ENCODE peak calls at places on chromosomes 7 and 10, in eight cellular contexts. D, H, I, X, G, P, E and T are unnamed samples.
A peak's percentile ranks its signal among the peaks of the same experiment; 100 is the strongest.

GRCh38 chr10:77231884-77232283 is 405.7 kb downstream of the KCNMA1 start:
- DNase-seq in E (no peak), H (no peak), P (no peak), D (no peak), I (no peak), G (no peak), X (peak; percentile 6), T (no peak)

GRCh38 chr7:124155400-124156022 is 122.6 kb upstream of the TMEM229A start:
- DNase-seq in P (no peak), D (no peak), I (peak; percentile 62), G (no peak), X (no peak), H (no peak), E (no peak), T (no peak)

GRCh38 chr10:104809288-104810090 is 168.4 kb downstream of the SORCS3 start:
- DNase-seq in G (peak; percentile 96), I (peak; percentile 38), D (no peak), P (peak; percentile 8), H (no peak), X (peak; percentile 48), E (no peak), T (no peak)

GRCh38 chr10:6068422-6068821 is 6.3 kb upstream of the IL2RA start:
- DNase-seq in G (no peak), D (no peak), P (no peak), H (no peak), X (no peak), I (no peak), E (no peak), T (no peak)

GRCh38 chr7:142896741-142897379 is 11.3 kb upstream of the TRPV6 start:
- DNase-seq in G (no peak), I (no peak), X (no peak), E (no peak), H (no peak), P (no peak), D (no peak), T (no peak)

GRCh38 chr7:25918731-25919130 is 233.3 kb upstream of the NFE2L3 start:
- DNase-seq in I (no peak), D (no peak), H (no peak), G (no peak), P (no peak), E (no peak), X (no peak), T (no peak)

GRCh38 chr10:128545216-128545615 is 419.0 kb upstream of the MKI67 start:
- DNase-seq in H (no peak), E (no peak), P (no peak), I (no peak), D (no peak), G (no peak), X (no peak), T (no peak)

GRCh38 chr10:8181496-8182174 is 127.1 kb downstream of the GATA3 start:
- DNase-seq in X (no peak), P (no peak), H (no peak), D (no peak), E (no peak), I (no peak), G (no peak), T (no peak)

GRCh38 chr10:116683821-116684220 is 58.5 kb downstream of the HSPA12A start:
- DNase-seq in G (no peak), E (no peak), I (no peak), P (no peak), X (no peak), D (no peak), H (no peak), T (no peak)

GRCh38 chr7:8762803-8763202 is 329.4 kb downstream of the NXPH1 start:
- DNase-seq in X (no peak), I (no peak), P (no peak), D (no peak), E (no peak), G (no peak), H (no peak), T (no peak)

GRCh38 chr10:99443483-99443882 is 13.1 kb upstream of the GOT1 start:
- DNase-seq in G (no peak), H (no peak), D (no peak), X (no peak), P (no peak), E (no peak), I (no peak), T (no peak)

GRCh38 chr10:61944445-61945123 is 43.1 kb downstream of the ARID5B start:
- DNase-seq in H (no peak), G (no peak), I (peak; percentile 90), D (no peak), P (no peak), E (no peak), X (no peak), T (no peak)

GRCh38 chr10:61941202-61941651 is 39.7 kb downstream of the ARID5B start:
- DNase-seq in G (no peak), E (no peak), X (peak; percentile 38), H (no peak), I (no peak), P (no peak), D (no peak), T (no peak)

GRCh38 chr10:61942997-61943457 is 41.5 kb downstream of the ARID5B start:
- DNase-seq in X (no peak), H (no peak), E (no peak), I (no peak), G (no peak), P (no peak), D (no peak), T (no peak)

GRCh38 chr10:61939575-61940301 is 38.2 kb downstream of the ARID5B start:
- DNase-seq in D (no peak), P (no peak), H (no peak), E (no peak), X (no peak), G (no peak), I (peak; percentile 100), T (no peak)

DNA sequence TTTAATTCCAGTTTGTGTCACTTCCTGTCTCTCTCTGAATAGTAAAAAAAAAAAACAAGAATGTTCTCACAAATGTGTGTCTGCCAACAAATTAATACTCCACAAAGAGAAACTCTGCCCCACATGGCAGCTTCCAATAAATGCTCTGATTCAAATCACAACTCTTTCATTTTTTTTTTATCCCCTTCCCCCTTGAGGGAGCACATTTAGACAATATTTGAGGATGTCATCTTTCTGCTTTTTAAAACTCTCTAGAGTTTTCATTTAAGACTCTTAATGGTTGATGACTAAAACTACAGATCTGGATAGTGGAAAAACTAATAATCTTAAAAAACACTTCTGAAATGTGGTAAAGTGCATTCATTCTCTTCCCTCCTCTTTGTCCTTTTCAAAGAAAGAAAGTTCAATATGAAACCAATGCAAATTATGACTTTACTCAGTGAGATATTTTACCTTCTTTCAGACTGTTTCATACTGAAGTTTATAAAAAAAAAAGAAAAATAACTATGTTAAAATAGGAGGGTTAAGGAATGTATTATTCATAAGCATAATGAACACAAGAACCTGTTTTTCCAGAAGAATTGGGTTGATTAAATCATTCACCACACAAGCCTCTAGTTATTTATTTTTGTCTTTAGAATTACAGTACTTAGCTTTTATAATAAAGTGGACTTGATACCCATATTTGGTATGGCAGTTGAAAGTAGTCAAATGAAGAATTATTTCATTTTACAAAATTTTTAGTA is 42.4 kb downstream of the ARID5B start:
- DNase-seq in I (peak; percentile 99), P (no peak), E (no peak), H (peak; percentile 24), X (peak; percentile 65), G (no peak), D (no peak), T (no peak)
- TF ChIP-seq CTCF in I (peak; percentile 73), P (no peak), E (no peak), H (no peak), X (no peak), G (peak; percentile 8), D (no peak), T (no peak)

GRCh38 chr10:65010845-65011244 is 1489.6 kb downstream of the REEP3 start:
- DNase-seq in G (no peak), I (no peak), P (no peak), D (no peak), E (no peak), X (no peak), H (no peak), T (no peak)
- H3K36me3 ChIP-seq in G (no peaks in the 10 kb centered on the region), I (no peaks in the 10 kb centered on the region), P (no peaks in the 10 kb centered on the region), D (no peaks in the 10 kb centered on the region), E (no peaks in the 10 kb centered on the region), X (no peaks in the 10 kb centered on the region), H (no peaks in the 10 kb centered on the region), T (no peaks in the 10 kb centered on the region)

GRCh38 chr10:63976538-63976937 is 455.3 kb downstream of the REEP3 start:
- DNase-seq in G (no peak), I (peak; percentile 74), H (peak; percentile 67), X (no peak), E (peak; percentile 48), D (no peak), P (peak; percentile 77), T (no peak)
- TF ChIP-seq CTCF in G (peak; percentile 65), I (peak; percentile 91), H (peak; percentile 57), X (peak; percentile 78), E (no peak), D (no peak), P (peak; percentile 77), T (no peak)

DNA sequence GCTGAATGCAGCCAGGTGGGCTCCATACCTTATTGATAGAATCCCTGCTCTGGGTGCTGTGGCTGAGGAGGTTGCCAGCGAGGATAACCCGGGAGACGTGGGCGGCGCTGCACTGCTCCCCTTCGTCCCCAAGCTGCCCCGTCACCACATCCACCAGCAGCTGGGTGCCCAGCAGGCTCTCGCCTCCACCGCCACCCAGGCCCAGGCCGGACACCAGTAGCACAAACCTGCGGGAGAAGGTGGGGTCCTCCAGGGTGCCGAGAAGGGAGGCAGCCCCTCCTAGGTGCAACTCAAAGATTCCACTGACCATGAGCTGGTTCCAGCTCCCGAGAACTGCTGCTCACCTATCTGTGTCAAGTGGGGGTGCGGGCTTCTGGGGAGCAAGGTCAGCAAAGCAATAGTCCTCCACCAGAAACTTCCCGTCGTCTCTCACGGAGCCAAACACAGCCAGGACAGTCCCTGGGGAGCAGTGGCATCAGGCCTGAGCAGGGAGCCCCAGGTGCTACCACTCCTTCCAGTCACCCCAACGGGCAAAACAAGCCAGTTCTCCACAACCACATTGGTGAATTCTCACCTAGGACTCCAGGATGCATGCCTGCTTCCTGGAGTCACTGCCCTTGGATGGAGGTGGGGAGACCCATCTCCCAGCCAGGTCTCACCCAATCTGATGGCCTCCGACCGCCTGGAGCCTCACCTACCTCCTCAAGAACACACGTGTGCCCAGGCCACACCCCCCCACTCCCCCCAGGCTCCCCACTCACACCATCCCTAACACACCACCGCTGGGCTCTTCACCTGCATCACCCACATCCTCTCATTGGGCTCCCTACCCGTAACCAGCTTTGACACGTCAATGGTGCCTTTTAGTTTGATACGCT is 6.3 kb downstream of the POLD2 start:
- DNase-seq in X (no peak), P (no peak), D (no peak), H (no peak), I (no peak), G (no peak), E (no peak), T (no peak)
- H3K36me3 ChIP-seq in X (peaks cover 39% of the 10 kb centered on the region), P (peaks cover 88% of the 10 kb centered on the region), D (peaks cover 58% of the 10 kb centered on the region), H (no peaks in the 10 kb centered on the region), I (peaks cover 24% of the 10 kb centered on the region), G (peaks cover 2% of the 10 kb centered on the region), E (no peaks in the 10 kb centered on the region), T (no peaks in the 10 kb centered on the region)

GRCh38 chr7:135712182-135712782 is 15.7 kb downstream of the SLC13A4 start:
- DNase-seq in E (no peak), D (no peak), G (no peak), X (no peak), I (no peak), H (no peak), P (peak; percentile 58), T (no peak)
- TF ChIP-seq CTCF in E (no peak), D (no peak), G (no peak), X (no peak), I (peak; percentile 17), H (no peak), P (peak; percentile 30), T (no peak)

GRCh38 chr7:2832441-2832840 is 11.7 kb downstream of the GNA12 start:
- DNase-seq in G (no peak), P (no peak), D (no peak), I (no peak), H (no peak), X (no peak), E (no peak), T (no peak)
- H3K36me3 ChIP-seq in G (no peaks in the 10 kb centered on the region), P (peaks cover 13% of the 10 kb centered on the region), D (peaks cover 5% of the 10 kb centered on the region), I (peaks cover 14% of the 10 kb centered on the region), H (no peaks in the 10 kb centered on the region), X (peaks cover 4% of the 10 kb centered on the region), E (no peaks in the 10 kb centered on the region), T (no peaks in the 10 kb centered on the region)